ENCODE peak calls at places on chromosome 13, in six cellular contexts. One of them, this sample, is unnamed.

GRCh38 chr13:92158335-92158734 is 759.9 kb downstream of the GPC5 start:
- DNase-seq in fibroblast of lung: peak; percentile 79
- DNase-seq in BE2C: no peak
- DNase-seq in HCT116: no peak
- DNase-seq in heart right ventricle: no peak
- DNase-seq in transverse colon: no peak
- DNase-seq in this sample: peak; percentile 1

GRCh38 chr13:98930014-98930625 is 47.7 kb downstream of the DOCK9 start:
- DNase-seq in fibroblast of lung: no peak
- DNase-seq in heart right ventricle: no peak
- DNase-seq in BE2C: no peak
- DNase-seq in HCT116: no peak
- DNase-seq in transverse colon: no peak
- DNase-seq in this sample: no peak

GRCh38 chr13:46983881-46984280 is 87.0 kb upstream of the HTR2A start:
- DNase-seq in fibroblast of lung: peak; percentile 53
- DNase-seq in heart right ventricle: no peak
- DNase-seq in HCT116: no peak
- DNase-seq in BE2C: no peak
- DNase-seq in transverse colon: no peak
- DNase-seq in this sample: no peak

GRCh38 chr13:113511361-113511760 is 20.9 kb upstream of the DCUN1D2 start:
- DNase-seq in HCT116: no peak
- DNase-seq in fibroblast of lung: no peak
- DNase-seq in transverse colon: no peak
- DNase-seq in BE2C: no peak
- DNase-seq in heart right ventricle: no peak
- DNase-seq in this sample: no peak

GRCh38 chr13:44396295-44396962 is 22.8 kb downstream of the SERP2 start:
- DNase-seq in BE2C: peak; percentile 82
- DNase-seq in fibroblast of lung: no peak
- DNase-seq in HCT116: no peak
- DNase-seq in transverse colon: no peak
- DNase-seq in heart right ventricle: no peak
- DNase-seq in this sample: no peak

GRCh38 chr13:45873491-45874360 is 22.2 kb upstream of the SIAH3 start:
- DNase-seq in heart right ventricle: no peak
- DNase-seq in transverse colon: no peak
- DNase-seq in fibroblast of lung: no peak
- DNase-seq in BE2C: no peak
- DNase-seq in HCT116: peak; percentile 50
- DNase-seq in this sample: peak; percentile 32

GRCh38 chr13:87376081-87376480 is 295.1 kb upstream of the SLITRK5 start:
- DNase-seq in fibroblast of lung: no peak
- DNase-seq in transverse colon: no peak
- DNase-seq in BE2C: no peak
- DNase-seq in heart right ventricle: no peak
- DNase-seq in HCT116: no peak
- DNase-seq in this sample: no peak

GRCh38 chr13:46386426-46386995 is 541 bp downstream of the RUBCNL start:
- DNase-seq in BE2C: no peak
- DNase-seq in fibroblast of lung: peak; percentile 24
- DNase-seq in transverse colon: no peak
- DNase-seq in heart right ventricle: no peak
- DNase-seq in HCT116: no peak
- DNase-seq in this sample: no peak

GRCh38 chr13:33799950-33800592 is 17.9 kb upstream of the RFC3 start:
- DNase-seq in heart right ventricle: no peak
- DNase-seq in HCT116: peak; percentile 12
- DNase-seq in fibroblast of lung: peak; percentile 77
- DNase-seq in transverse colon: no peak
- DNase-seq in BE2C: no peak
- DNase-seq in this sample: no peak

GRCh38 chr13:71309905-71310304 is 557.1 kb downstream of the DACH1 start:
- DNase-seq in fibroblast of lung: no peak
- DNase-seq in heart right ventricle: no peak
- DNase-seq in HCT116: no peak
- DNase-seq in transverse colon: no peak
- DNase-seq in BE2C: no peak
- DNase-seq in this sample: no peak

GRCh38 chr13:106917673-106918652 is 350.0 kb upstream of the ARGLU1 start:
- DNase-seq in HCT116: peak; percentile 22
- DNase-seq in heart right ventricle: peak; percentile 82
- DNase-seq in BE2C: peak; percentile 79
- DNase-seq in transverse colon: peak; percentile 78
- DNase-seq in fibroblast of lung: peak; percentile 86
- DNase-seq in this sample: peak; percentile 73

GRCh38 chr13:73428137-73428536 is 369.3 kb downstream of the KLF5 start:
- DNase-seq in fibroblast of lung: peak; percentile 53
- DNase-seq in transverse colon: no peak
- DNase-seq in heart right ventricle: no peak
- DNase-seq in BE2C: no peak
- DNase-seq in HCT116: peak; percentile 81
- DNase-seq in this sample: no peak

GRCh38 chr13:43291289-43292055 is 268.1 kb downstream of the DNAJC15 start:
- DNase-seq in heart right ventricle: no peak
- DNase-seq in BE2C: no peak
- DNase-seq in fibroblast of lung: no peak
- DNase-seq in HCT116: no peak
- DNase-seq in transverse colon: no peak
- DNase-seq in this sample: no peak

GRCh38 chr13:50001287-50001686 is 4.4 kb downstream of the TRIM13 start:
- DNase-seq in heart right ventricle: no peak
- DNase-seq in transverse colon: no peak
- DNase-seq in HCT116: no peak
- DNase-seq in fibroblast of lung: no peak
- DNase-seq in BE2C: no peak
- DNase-seq in this sample: no peak

GRCh38 chr13:49997935-49998334 is 1.1 kb downstream of the TRIM13 start:
- DNase-seq in transverse colon: no peak
- DNase-seq in HCT116: no peak
- DNase-seq in BE2C: no peak
- DNase-seq in fibroblast of lung: peak; percentile 22
- DNase-seq in heart right ventricle: no peak
- DNase-seq in this sample: no peak

GRCh38 chr13:49996166-49996915 is 501 bp upstream of the TRIM13 start:
- DNase-seq in HCT116: peak; percentile 74
- DNase-seq in heart right ventricle: peak; percentile 95
- DNase-seq in fibroblast of lung: peak; percentile 93
- DNase-seq in transverse colon: peak; percentile 95
- DNase-seq in BE2C: peak; percentile 95
- DNase-seq in this sample: peak; percentile 93

GRCh38 chr13:49996951-49997895 is at the start of gene TRIM13:
- DNase-seq in transverse colon: peak; percentile 92
- DNase-seq in fibroblast of lung: peak; percentile 93
- DNase-seq in heart right ventricle: peak; percentile 91
- DNase-seq in BE2C: peak; percentile 90
- DNase-seq in HCT116: peak; percentile 71
- DNase-seq in this sample: peak; percentile 87

DNA sequence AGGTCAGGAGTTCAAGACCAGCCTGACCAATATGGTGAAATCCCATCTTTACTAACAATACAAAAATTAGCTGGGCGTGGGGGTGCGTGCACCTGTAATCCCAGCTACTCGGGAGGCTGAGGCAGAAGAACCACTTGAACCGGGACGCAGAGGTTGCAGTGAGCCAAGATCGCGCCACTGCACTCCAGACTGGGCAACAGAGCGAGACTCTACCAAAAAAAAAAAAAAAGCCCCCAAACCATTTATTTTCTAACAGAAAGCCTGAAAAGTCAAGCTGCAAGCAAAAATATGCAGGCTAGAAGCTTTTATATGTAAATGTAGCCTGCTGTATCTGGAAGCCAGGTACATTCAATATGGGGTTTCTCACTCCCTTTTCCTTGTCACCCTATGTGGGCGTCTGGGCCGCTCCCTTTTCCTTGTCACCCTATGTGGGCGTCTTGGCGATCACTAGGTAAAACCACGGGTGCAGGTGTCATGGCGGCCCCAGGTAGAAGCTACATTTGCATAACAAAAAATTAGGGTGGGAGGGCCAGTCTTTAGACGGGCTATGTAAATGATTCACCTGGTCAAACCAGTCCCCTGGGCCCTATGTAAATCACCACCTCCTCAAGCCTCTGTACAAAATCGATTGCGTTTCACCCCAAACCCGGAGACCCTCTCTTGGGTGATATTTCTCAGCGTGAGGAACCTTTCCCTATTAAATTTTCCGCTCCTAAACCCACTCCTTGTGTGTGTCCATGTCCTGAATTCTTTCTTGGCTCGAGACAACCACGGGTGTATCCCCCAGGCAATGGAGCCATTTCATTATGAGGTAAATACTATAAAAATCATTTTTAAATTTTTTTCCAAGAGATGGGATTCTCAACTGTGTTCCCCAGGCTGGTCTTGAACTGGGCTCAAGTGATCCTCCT is 2.1 kb downstream of the TRIM13 start:
- DNase-seq in fibroblast of lung: no peak
- DNase-seq in transverse colon: no peak
- DNase-seq in heart right ventricle: no peak
- DNase-seq in BE2C: no peak
- DNase-seq in HCT116: no peak
- DNase-seq in this sample: no peak
- H3K4me3 ChIP-seq in fibroblast of lung: peak overlapping the region; percentile 95
- H3K4me3 ChIP-seq in transverse colon: no peak overlapping the region
- H3K4me3 ChIP-seq in heart right ventricle: no peak overlapping the region
- H3K4me3 ChIP-seq in BE2C: no peak overlapping the region
- H3K4me3 ChIP-seq in HCT116: no peak overlapping the region
- H3K4me3 ChIP-seq in this sample: peak overlapping the region; percentile 95

GRCh38 chr13:21240586-21240985 is 64.1 kb downstream of the MRPL57 start:
- DNase-seq in transverse colon: no peak
- DNase-seq in HCT116: no peak
- DNase-seq in fibroblast of lung: no peak
- DNase-seq in heart right ventricle: no peak
- DNase-seq in BE2C: no peak
- DNase-seq in this sample: peak; percentile 49

GRCh38 chr13:21237081-21237480 is 60.6 kb downstream of the MRPL57 start:
- DNase-seq in transverse colon: no peak
- DNase-seq in heart right ventricle: no peak
- DNase-seq in HCT116: no peak
- DNase-seq in BE2C: no peak
- DNase-seq in fibroblast of lung: no peak
- DNase-seq in this sample: no peak

GRCh38 chr13:21242236-21242635 is 65.8 kb downstream of the MRPL57 start:
- DNase-seq in HCT116: peak; percentile 8
- DNase-seq in transverse colon: no peak
- DNase-seq in fibroblast of lung: no peak
- DNase-seq in BE2C: peak; percentile 28
- DNase-seq in heart right ventricle: no peak
- DNase-seq in this sample: no peak

GRCh38 chr13:21234537-21234936 is 58.1 kb downstream of the MRPL57 start:
- DNase-seq in BE2C: peak; percentile 62
- DNase-seq in transverse colon: no peak
- DNase-seq in HCT116: no peak
- DNase-seq in heart right ventricle: no peak
- DNase-seq in fibroblast of lung: no peak
- DNase-seq in this sample: peak; percentile 11

DNA sequence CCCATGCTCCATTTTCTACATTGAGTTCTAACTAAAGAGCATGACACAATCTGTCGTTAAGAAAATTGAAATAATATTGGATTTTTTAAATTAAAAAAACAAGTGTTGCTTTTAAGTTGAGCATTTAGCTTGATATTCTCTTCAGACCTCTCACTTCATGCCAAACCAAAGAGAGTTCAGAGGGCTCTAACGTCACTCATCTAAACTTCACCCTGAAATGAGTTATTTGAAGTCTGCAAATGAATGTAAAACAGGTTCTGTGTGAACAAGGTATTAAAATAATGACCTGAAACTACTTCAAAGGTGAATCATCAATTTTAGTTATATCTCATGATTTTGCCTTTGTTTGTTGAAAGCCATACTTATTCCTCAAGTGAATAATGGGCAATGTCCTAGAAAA is 61.8 kb downstream of the MRPL57 start:
- DNase-seq in heart right ventricle: no peak
- DNase-seq in fibroblast of lung: no peak
- DNase-seq in BE2C: no peak
- DNase-seq in transverse colon: no peak
- DNase-seq in HCT116: no peak
- DNase-seq in this sample: no peak
- H3K36me3 ChIP-seq in heart right ventricle: no peaks in the 10 kb centered on the region
- H3K36me3 ChIP-seq in fibroblast of lung: no peaks in the 10 kb centered on the region
- H3K36me3 ChIP-seq in BE2C: no peaks in the 10 kb centered on the region
- H3K36me3 ChIP-seq in transverse colon: no peaks in the 10 kb centered on the region
- H3K36me3 ChIP-seq in HCT116: no peaks in the 10 kb centered on the region
- H3K36me3 ChIP-seq in this sample: no peaks in the 10 kb centered on the region

DNA sequence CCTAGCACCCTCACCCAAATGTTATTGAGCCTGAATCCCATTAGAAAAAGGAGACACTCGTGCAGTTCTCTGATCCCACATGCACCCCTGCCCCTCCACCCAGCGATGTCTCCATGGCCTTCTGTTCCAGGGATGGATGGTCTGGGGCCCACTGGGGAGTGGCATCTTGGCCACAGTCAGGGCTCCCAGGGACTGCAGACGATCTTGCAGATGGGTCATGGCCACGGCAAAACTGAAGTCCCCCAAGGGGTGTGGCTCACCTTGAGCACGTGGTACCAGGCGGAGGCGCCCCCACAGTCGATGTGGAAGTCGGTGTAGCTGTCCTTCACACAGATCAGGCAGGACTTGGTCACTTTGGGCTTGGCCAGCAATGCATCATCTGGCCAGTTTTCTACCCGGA is 130.7 kb downstream of the TUBA3C start:
- DNase-seq in transverse colon: no peak
- DNase-seq in heart right ventricle: no peak
- DNase-seq in HCT116: no peak
- DNase-seq in BE2C: no peak
- DNase-seq in fibroblast of lung: no peak
- DNase-seq in this sample: no peak
- H3K9me3 ChIP-seq in transverse colon: peaks cover 6% of the 10 kb centered on the region
- H3K9me3 ChIP-seq in heart right ventricle: no peaks in the 10 kb centered on the region
- H3K9me3 ChIP-seq in HCT116: no peaks in the 10 kb centered on the region
- H3K9me3 ChIP-seq in BE2C: peaks cover 5% of the 10 kb centered on the region
- H3K9me3 ChIP-seq in fibroblast of lung: peaks cover 4% of the 10 kb centered on the region
- H3K9me3 ChIP-seq in this sample: no peaks in the 10 kb centered on the region

DNA sequence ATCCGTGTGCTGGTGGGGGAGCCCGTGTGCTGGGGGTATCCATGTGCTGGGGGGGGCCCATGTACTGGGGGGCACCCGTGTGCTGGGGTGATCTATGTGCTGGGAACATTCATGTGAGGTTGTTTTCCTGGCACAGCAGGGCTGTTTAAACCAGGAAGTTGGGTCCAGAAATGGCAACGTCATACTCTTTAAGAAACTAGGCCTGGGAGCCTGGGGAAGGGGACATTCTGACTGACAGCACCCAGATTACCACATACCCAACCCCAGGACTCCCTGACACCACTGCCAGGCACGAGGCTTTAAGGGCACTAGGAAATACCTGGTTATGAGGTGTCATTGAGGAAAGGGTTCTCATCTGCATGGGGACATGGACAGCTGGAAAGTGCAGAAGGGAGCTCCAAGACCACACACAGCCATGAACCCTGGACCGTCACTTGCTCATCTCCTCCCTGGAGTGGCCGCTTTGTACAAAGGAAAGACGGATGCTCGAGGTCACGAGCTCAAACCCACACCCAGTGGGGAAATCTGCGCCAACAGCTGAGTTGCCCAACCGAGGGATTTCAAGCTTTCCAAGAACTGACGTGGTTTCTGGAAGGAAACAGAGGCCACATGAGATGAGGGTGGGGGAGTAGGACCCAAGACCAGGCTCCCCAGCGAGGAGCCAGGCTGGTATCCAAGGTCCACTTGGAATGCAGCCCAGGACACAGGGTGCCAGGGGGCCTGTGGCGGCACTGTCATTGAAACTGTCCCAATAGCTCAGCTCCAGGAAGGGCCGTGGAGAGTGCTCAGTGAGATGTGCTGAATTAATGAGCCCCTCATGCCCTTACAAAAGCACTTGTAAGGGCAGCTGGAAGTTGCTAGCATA is 40.9 kb downstream of the RAB20 start:
- DNase-seq in fibroblast of lung: peak; percentile 94
- DNase-seq in transverse colon: peak; percentile 88
- DNase-seq in BE2C: no peak
- DNase-seq in heart right ventricle: peak; percentile 71
- DNase-seq in HCT116: no peak
- DNase-seq in this sample: peak; percentile 75
- H3K4me3 ChIP-seq in fibroblast of lung: no peak overlapping the region
- H3K4me3 ChIP-seq in transverse colon: no peak overlapping the region
- H3K4me3 ChIP-seq in BE2C: no peak overlapping the region
- H3K4me3 ChIP-seq in heart right ventricle: no peak overlapping the region
- H3K4me3 ChIP-seq in HCT116: no peak overlapping the region
- H3K4me3 ChIP-seq in this sample: no peak overlapping the region

This sample was measured in MG63.